ENCODE peak calls at places on chromosomes 13 and 19, in six cellular contexts. N is GM12878, K is A549, G is HepG2, Z is upper lobe of left lung, W is K562. O is an unnamed sample.

GRCh38 chr13:109708014-109708617 is 78.3 kb downstream of the IRS2 start:
- ATAC-seq in N (no peak), K (no peak), G (no peak), Z (no peak), W (no peak), O (no peak)

GRCh38 chr13:99218126-99218525 is 17.5 kb downstream of the UBAC2 start:
- ATAC-seq in N (no peak), K (no peak), G (no peak), Z (no peak), W (no peak), O (no peak)

GRCh38 chr13:91358384-91358776 is 10.9 kb downstream of the MIR17HG start:
- ATAC-seq in N (peak), K (peak), G (peak), Z (no peak), W (peak), O (no peak)

GRCh38 chr19:46625731-46626130 is 842 bp upstream of the PTGIR start:
- ATAC-seq in N (no peak), K (peak), G (peak), Z (peak), W (no peak), O (no peak)

GRCh38 chr13:63209330-63210017 is 1793.8 kb upstream of the PCDH20 start:
- ATAC-seq in N (no peak), K (no peak), G (no peak), Z (no peak), W (no peak), O (no peak)

GRCh38 chr19:1690570-1691307 is 38.3 kb upstream of the TCF3 start:
- ATAC-seq in N (peak), K (peak), G (peak), Z (peak), W (peak), O (no peak)

GRCh38 chr13:48660356-48661076 is 6.8 kb downstream of the CYSLTR2 start:
- ATAC-seq in N (peak), K (no peak), G (no peak), Z (peak), W (no peak), O (peak)

GRCh38 chr19:29285878-29286277 is 72.9 kb upstream of the UQCRFS1 start:
- ATAC-seq in N (no peak), K (peak), G (peak), Z (peak), W (peak), O (no peak)

GRCh38 chr13:39777021-39777420 is 121.6 kb downstream of the COG6 start:
- ATAC-seq in N (peak), K (no peak), G (no peak), Z (no peak), W (no peak), O (no peak)

GRCh38 chr19:38304352-38304865 is 358 bp downstream of the C19orf33 start:
- ATAC-seq in N (no peak), K (peak), G (peak), Z (peak), W (peak), O (peak)

GRCh38 chr13:31278874-31279273 is 79.1 kb downstream of the B3GLCT start:
- ATAC-seq in N (no peak), K (no peak), G (no peak), Z (no peak), W (no peak), O (no peak)

GRCh38 chr19:33950141-33950805 is 153.6 kb downstream of the KCTD15 start:
- ATAC-seq in N (no peak), K (no peak), G (no peak), Z (no peak), W (no peak), O (no peak)

GRCh38 chr19:51001495-51001894 is at the start of gene KLK8:
- ATAC-seq in N (no peak), K (peak), G (no peak), Z (no peak), W (no peak), O (no peak)

GRCh38 chr19:50003254-50003788 is 21.9 kb downstream of the VRK3 start:
- ATAC-seq in N (no peak), K (no peak), G (no peak), Z (no peak), W (no peak), O (no peak)

GRCh38 chr13:33353210-33353609 is 67.7 kb upstream of the STARD13 start:
- ATAC-seq in N (peak), K (no peak), G (no peak), Z (peak), W (no peak), O (peak)

GRCh38 chr19:32708457-32708856 is 11.1 kb upstream of the TDRD12 start:
- ATAC-seq in N (no peak), K (peak), G (no peak), Z (no peak), W (peak), O (no peak)

GRCh38 chr19:21877976-21878375 is 42.0 kb upstream of the ZNF43 start:
- ATAC-seq in N (no peak), K (no peak), G (no peak), Z (no peak), W (no peak), O (no peak)

GRCh38 chr19:52170304-52170703 is 1.1 kb downstream of the ZNF836 start:
- ATAC-seq in N (no peak), K (peak), G (peak), Z (peak), W (peak), O (no peak)

GRCh38 chr13:101982903-101983302 is 418.9 kb downstream of the FGF14 start:
- ATAC-seq in N (no peak), K (no peak), G (no peak), Z (no peak), W (no peak), O (no peak)

GRCh38 chr19:39725995-39726394 is 11.8 kb downstream of the CLC start:
- ATAC-seq in N (no peak), K (no peak), G (no peak), Z (no peak), W (no peak), O (no peak)

GRCh38 chr13:107421951-107422350 is 793.4 kb downstream of the LIG4 start:
- ATAC-seq in N (no peak), K (no peak), G (no peak), Z (no peak), W (no peak), O (no peak)

GRCh38 chr19:7916137-7916907 is 1.7 kb downstream of the TGFBR3L start:
- ATAC-seq in N (no peak), K (peak), G (peak), Z (no peak), W (no peak), O (no peak)

GRCh38 chr19:22595422-22595821 is 38.7 kb upstream of the ZNF492 start:
- ATAC-seq in N (no peak), K (no peak), G (no peak), Z (no peak), W (no peak), O (no peak)

GRCh38 chr19:17339088-17339741 is 1.9 kb downstream of the GTPBP3 start:
- ATAC-seq in N (no peak), K (no peak), G (no peak), Z (no peak), W (no peak), O (no peak)

GRCh38 chr19:30625947-30626346 is 253.8 kb downstream of the ZNF536 start:
- ATAC-seq in N (no peak), K (no peak), G (no peak), Z (no peak), W (no peak), O (no peak)

GRCh38 chr19:42471554-42472249 is 29.0 kb upstream of the CXCL17 start:
- ATAC-seq in N (no peak), K (peak), G (no peak), Z (no peak), W (no peak), O (no peak)

GRCh38 chr13:46164661-46165060 is 17.3 kb downstream of the LCP1 start:
- ATAC-seq in N (no peak), K (no peak), G (no peak), Z (no peak), W (no peak), O (no peak)

GRCh38 chr19:41064974-41065569 is 23.2 kb upstream of the CYP2A13 start:
- ATAC-seq in N (peak), K (peak), G (no peak), Z (no peak), W (peak), O (no peak)

GRCh38 chr13:113002206-113002821 is 33.3 kb downstream of the MCF2L start:
- ATAC-seq in N (no peak), K (peak), G (peak), Z (peak), W (peak), O (no peak)

GRCh38 chr13:51801631-51802099 is 2.3 kb downstream of the DHRS12 start:
- ATAC-seq in N (no peak), K (peak), G (no peak), Z (peak), W (no peak), O (no peak)

GRCh38 chr13:23320926-23321533 is 112.5 kb downstream of the SACS start:
- ATAC-seq in N (peak), K (peak), G (peak), Z (peak), W (no peak), O (peak)

GRCh38 chr13:51912091-51912490 is 50.3 kb downstream of the CCDC70 start:
- ATAC-seq in N (peak), K (no peak), G (no peak), Z (no peak), W (no peak), O (no peak)

DNA sequence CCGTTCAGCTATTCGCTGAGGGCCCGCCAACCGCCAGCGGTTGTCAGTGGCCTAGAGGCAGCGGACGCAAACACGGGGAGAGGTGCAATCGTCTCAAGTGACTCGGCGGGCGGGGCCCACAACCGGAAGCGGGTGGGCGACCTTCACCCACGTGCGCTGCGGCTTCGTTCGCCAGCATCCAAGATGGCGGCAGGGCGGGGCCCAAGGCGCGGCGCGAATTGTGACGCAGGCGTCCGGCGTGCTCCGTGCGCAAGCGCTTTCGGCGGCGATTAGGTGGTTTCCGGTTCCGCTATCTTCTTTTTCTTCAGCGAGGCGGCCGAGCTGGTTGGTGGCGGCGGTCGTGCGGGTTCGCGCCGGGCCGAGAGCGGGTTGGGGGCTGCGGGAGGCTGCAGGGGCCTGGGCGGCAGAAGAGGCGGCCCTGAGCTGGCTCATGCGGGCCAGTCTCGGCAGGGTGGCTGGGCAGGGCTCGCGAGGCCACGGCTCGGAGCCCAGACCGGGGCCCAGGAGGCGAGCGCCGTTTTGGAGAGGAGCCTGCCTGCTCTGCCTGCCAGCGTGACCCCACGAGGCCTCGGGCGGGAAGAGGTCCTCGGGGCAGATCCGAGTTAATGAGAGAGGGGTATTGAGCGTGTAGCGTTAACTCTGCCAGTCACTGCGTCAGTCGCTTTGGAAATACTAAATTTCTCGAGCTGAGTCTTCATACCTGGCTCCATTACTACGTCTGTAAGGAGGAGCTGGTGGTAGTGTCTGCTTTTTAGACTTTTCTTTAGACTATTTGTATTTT is at the start of gene UBA52:
- ATAC-seq in N (peak), K (peak), G (peak), Z (peak), W (peak), O (peak)
- TF ChIP-seq EP300 in N (peak), K (no peak), G (no peak), Z (peak), W (peak), O (no peak)

GRCh38 chr19:45092747-45093678 is at the start of gene PPP1R37:
- ATAC-seq in N (peak), K (peak), G (peak), Z (peak), W (peak), O (peak)

GRCh38 chr19:45090034-45090433 is 2.9 kb upstream of the PPP1R37 start:
- ATAC-seq in N (no peak), K (no peak), G (no peak), Z (no peak), W (no peak), O (no peak)

GRCh38 chr19:45094158-45094557 is 1.2 kb downstream of the PPP1R37 start:
- ATAC-seq in N (no peak), K (no peak), G (no peak), Z (no peak), W (no peak), O (no peak)

GRCh38 chr19:45090598-45090997 is 2.4 kb upstream of the PPP1R37 start:
- ATAC-seq in N (no peak), K (no peak), G (no peak), Z (no peak), W (no peak), O (no peak)

DNA sequence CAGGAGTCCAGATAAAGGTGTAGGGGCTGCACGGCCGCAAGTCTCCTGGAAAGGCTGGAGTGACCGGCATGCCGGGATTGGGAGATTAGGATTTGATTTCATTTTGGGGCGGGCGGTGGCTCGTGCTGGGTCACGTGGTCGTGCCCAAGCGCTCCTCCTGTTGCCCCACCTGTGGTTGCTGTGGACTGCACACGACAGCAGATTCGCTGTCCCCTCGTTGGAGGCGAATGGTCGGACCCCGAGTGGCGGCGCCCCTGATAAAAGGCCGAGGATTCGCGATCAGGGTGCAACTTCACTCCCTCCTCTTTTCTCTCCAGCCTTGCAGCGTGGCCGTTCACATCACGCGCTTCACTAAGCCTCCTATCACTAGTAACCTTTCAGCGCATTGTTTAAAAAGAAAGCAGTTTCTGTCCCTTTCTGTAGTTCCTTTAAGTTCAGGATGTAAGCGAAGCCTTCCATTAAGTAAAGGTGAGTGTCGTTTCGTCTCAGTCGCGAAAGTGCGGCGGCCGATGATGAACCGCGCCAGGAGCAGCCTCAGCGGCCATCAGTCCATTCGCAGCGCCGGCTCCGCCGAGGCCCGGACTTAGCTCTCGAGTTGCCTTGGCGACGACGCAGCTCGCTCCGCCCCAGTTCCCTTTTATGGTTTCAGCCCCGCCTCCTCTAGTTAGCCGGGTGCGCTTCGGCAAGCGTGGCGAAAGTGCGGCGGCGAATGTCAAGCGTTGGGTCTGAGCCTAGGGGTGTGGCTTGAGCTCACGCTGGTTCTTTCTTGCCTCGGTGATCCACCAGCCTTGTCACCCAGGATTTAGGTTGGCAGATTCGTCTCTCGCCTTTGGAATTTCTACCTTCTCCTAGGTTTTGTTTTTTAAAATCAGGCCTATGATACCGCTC is 1.7 kb upstream of the PPP1R37 start:
- ATAC-seq in N (peak), K (peak), G (no peak), Z (peak), W (peak), O (peak)
- TF ChIP-seq EP300 in N (no peak), K (no peak), G (no peak), Z (no peak), W (peak), O (no peak)

GRCh38 chr19:3761382-3762129 is at the start of gene APBA3:
- ATAC-seq in N (peak), K (peak), G (peak), Z (peak), W (peak), O (peak)
- TF ChIP-seq EP300 in N (no peak), K (no peak), G (peak), Z (no peak), W (peak), O (no peak)

GRCh38 chr13:93309886-93310520 is 83.4 kb downstream of the GPC6 start:
- ATAC-seq in N (no peak), K (peak), G (no peak), Z (no peak), W (peak), O (no peak)
- TF ChIP-seq EP300 in N (no peak), K (no peak), G (no peak), Z (no peak), W (no peak), O (no peak)

O was measured in gastroesophageal sphincter.